ENCODE peak calls at places on chromosomes 2 and 18, in seven cellular contexts. One of them, this sample, is unnamed.

GRCh38 chr2:146370821-146371220 is 1474.0 kb upstream of the ACVR2A start:
- DNase-seq in A549: no peak
- DNase-seq in adrenal gland: no peak
- DNase-seq in esophagus squamous epithelium: no peak
- DNase-seq in sigmoid colon: no peak
- DNase-seq in heart left ventricle: no peak
- DNase-seq in GM12878: no peak
- DNase-seq in this sample: no peak

GRCh38 chr2:82790277-82791021 is 1668.6 kb downstream of the SUCLG1 start:
- DNase-seq in esophagus squamous epithelium: no peak
- DNase-seq in GM12878: no peak
- DNase-seq in heart left ventricle: no peak
- DNase-seq in adrenal gland: no peak
- DNase-seq in A549: no peak
- DNase-seq in sigmoid colon: no peak
- DNase-seq in this sample: peak; percentile 5

GRCh38 chr18:13895505-13896033 is 19.8 kb downstream of the MC2R start:
- DNase-seq in heart left ventricle: no peak
- DNase-seq in esophagus squamous epithelium: no peak
- DNase-seq in adrenal gland: no peak
- DNase-seq in sigmoid colon: no peak
- DNase-seq in A549: no peak
- DNase-seq in GM12878: no peak
- DNase-seq in this sample: no peak

GRCh38 chr2:230660294-230661060 is 52.2 kb upstream of the CAB39 start:
- DNase-seq in heart left ventricle: peak; percentile 76
- DNase-seq in esophagus squamous epithelium: peak; percentile 15
- DNase-seq in GM12878: peak; percentile 79
- DNase-seq in A549: no peak
- DNase-seq in sigmoid colon: peak; percentile 75
- DNase-seq in adrenal gland: peak; percentile 39
- DNase-seq in this sample: no peak

GRCh38 chr2:10289891-10290290 is 12.8 kb upstream of the HPCAL1 start:
- DNase-seq in A549: no peak
- DNase-seq in GM12878: no peak
- DNase-seq in esophagus squamous epithelium: no peak
- DNase-seq in sigmoid colon: no peak
- DNase-seq in heart left ventricle: no peak
- DNase-seq in adrenal gland: no peak
- DNase-seq in this sample: peak; percentile 84

GRCh38 chr2:218039171-218039570 is 29.9 kb upstream of the RUFY4 start:
- DNase-seq in GM12878: no peak
- DNase-seq in esophagus squamous epithelium: no peak
- DNase-seq in adrenal gland: no peak
- DNase-seq in A549: no peak
- DNase-seq in heart left ventricle: no peak
- DNase-seq in sigmoid colon: no peak
- DNase-seq in this sample: no peak

GRCh38 chr18:9218052-9218451 is 81.5 kb downstream of the ANKRD12 start:
- DNase-seq in heart left ventricle: no peak
- DNase-seq in adrenal gland: no peak
- DNase-seq in sigmoid colon: no peak
- DNase-seq in esophagus squamous epithelium: no peak
- DNase-seq in GM12878: no peak
- DNase-seq in A549: no peak
- DNase-seq in this sample: no peak

GRCh38 chr2:29262681-29263260 is 147.6 kb downstream of the CLIP4 start:
- DNase-seq in esophagus squamous epithelium: no peak
- DNase-seq in heart left ventricle: no peak
- DNase-seq in sigmoid colon: peak; percentile 14
- DNase-seq in adrenal gland: no peak
- DNase-seq in GM12878: no peak
- DNase-seq in A549: no peak
- DNase-seq in this sample: no peak

GRCh38 chr18:27030403-27030802 is 154.7 kb downstream of the CHST9 start:
- DNase-seq in adrenal gland: no peak
- DNase-seq in heart left ventricle: no peak
- DNase-seq in A549: no peak
- DNase-seq in GM12878: no peak
- DNase-seq in esophagus squamous epithelium: no peak
- DNase-seq in sigmoid colon: no peak
- DNase-seq in this sample: no peak

DNA sequence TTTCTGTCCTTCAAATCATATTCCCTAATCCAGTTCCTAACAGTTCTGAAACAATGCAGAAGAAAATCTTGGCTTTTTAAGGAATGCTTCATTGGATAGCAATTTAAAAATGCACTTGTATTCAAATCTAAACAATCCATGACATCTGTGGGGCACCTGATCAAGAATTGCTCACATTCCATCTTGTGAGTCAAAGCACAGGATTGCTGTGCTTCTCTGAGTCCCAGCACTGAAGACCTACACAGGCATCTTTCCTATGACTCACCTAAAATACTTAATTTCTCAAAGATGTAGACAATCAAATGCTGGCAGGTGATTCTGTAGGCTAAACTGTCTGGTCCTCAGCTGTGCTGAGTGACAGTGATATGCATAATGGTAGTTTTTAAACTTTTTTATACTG is 10.1 kb upstream of the ATP8B1 start:
- DNase-seq in heart left ventricle: no peak
- DNase-seq in adrenal gland: no peak
- DNase-seq in GM12878: no peak
- DNase-seq in esophagus squamous epithelium: no peak
- DNase-seq in A549: peak; percentile 44
- DNase-seq in sigmoid colon: no peak
- DNase-seq in this sample: peak; percentile 47
- TF ChIP-seq POLR2A in heart left ventricle: no peak
- TF ChIP-seq POLR2A in adrenal gland: no peak
- TF ChIP-seq POLR2A in GM12878: no peak
- TF ChIP-seq POLR2A in esophagus squamous epithelium: no peak
- TF ChIP-seq POLR2A in A549: no peak
- TF ChIP-seq POLR2A in sigmoid colon: no peak
- TF ChIP-seq POLR2A in this sample: no peak

DNA sequence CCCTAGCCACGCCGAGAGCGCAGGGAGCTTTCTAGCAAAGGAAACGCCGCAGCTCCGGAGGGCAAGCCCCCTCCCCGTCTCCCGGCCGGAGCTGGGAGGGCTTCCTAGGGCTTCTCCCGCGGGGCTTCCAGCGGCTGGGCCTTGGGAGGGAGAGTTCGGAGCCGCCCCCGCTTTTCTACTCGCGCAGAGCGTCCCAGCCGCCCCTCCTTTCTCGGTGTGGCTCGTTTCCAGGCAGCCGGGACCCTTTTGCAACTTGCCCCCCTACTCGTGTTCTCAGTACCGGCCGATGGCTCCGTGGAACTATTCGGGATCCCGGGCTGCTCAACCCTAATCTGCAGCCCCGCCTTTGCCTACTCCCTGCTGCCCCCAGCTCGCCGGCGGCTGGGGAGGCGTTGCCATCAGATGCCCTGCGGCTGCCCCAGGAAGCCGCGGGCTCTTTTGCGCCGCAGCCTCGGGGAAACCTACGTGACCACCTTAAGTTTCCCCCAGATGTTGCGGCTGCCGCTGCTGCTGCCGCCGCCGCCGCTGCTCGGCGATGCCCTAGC is 1.5 kb upstream of the NR4A2 start:
- DNase-seq in GM12878: no peak
- DNase-seq in A549: no peak
- DNase-seq in heart left ventricle: peak; percentile 89
- DNase-seq in sigmoid colon: peak; percentile 89
- DNase-seq in esophagus squamous epithelium: peak; percentile 40
- DNase-seq in adrenal gland: peak; percentile 65
- DNase-seq in this sample: peak; percentile 35
- TF ChIP-seq POLR2A in GM12878: peak; percentile 68
- TF ChIP-seq POLR2A in A549: no peak
- TF ChIP-seq POLR2A in heart left ventricle: no peak
- TF ChIP-seq POLR2A in sigmoid colon: peak; percentile 38
- TF ChIP-seq POLR2A in esophagus squamous epithelium: peak; percentile 43
- TF ChIP-seq POLR2A in adrenal gland: peak; percentile 2
- TF ChIP-seq POLR2A in this sample: peak; percentile 29

DNA sequence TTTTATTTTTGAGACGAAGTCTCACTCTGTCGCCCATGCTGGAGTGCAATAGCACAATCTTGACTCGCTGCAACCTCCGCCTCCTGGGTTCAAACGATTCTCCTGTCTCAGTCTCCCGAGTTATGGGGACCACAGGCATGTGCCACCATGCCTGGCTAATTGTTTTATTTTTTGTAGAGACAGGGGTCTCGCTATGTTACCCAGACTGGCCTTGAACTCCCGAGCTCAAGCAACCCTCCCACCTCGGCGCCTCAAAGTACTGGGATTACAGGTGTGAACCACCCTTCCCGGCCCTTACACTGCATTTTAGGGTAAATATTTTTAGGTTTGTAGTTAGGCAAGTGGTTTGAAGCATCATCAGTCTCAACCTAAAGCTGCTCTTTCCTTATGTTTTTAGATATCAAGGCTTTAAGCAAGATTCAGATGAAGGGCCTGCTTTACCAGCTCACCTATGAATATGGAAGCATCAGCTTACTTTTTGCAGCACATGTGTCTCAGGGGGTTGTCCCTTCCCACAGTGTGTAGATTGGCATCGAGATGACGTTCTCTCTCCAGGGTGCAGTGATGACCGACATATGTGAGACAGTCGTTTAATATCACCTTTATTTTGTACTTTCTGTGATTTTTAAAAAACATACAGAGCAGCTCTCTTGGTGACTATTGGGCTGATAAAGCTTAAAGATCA is 47.2 kb downstream of the ATIC start:
- DNase-seq in A549: no peak
- DNase-seq in adrenal gland: no peak
- DNase-seq in heart left ventricle: no peak
- DNase-seq in esophagus squamous epithelium: no peak
- DNase-seq in sigmoid colon: no peak
- DNase-seq in GM12878: no peak
- DNase-seq in this sample: no peak
- TF ChIP-seq POLR2A in A549: no peak
- TF ChIP-seq POLR2A in adrenal gland: no peak
- TF ChIP-seq POLR2A in heart left ventricle: no peak
- TF ChIP-seq POLR2A in esophagus squamous epithelium: no peak
- TF ChIP-seq POLR2A in sigmoid colon: no peak
- TF ChIP-seq POLR2A in GM12878: no peak
- TF ChIP-seq POLR2A in this sample: no peak

GRCh38 chr2:134275058-134275862 is 21.4 kb downstream of the MGAT5 start:
- DNase-seq in heart left ventricle: no peak
- DNase-seq in A549: no peak
- DNase-seq in esophagus squamous epithelium: no peak
- DNase-seq in sigmoid colon: no peak
- DNase-seq in adrenal gland: no peak
- DNase-seq in GM12878: peak; percentile 95
- DNase-seq in this sample: no peak
- TF ChIP-seq POLR2A in heart left ventricle: no peak
- TF ChIP-seq POLR2A in A549: no peak
- TF ChIP-seq POLR2A in esophagus squamous epithelium: no peak
- TF ChIP-seq POLR2A in sigmoid colon: no peak
- TF ChIP-seq POLR2A in adrenal gland: no peak
- TF ChIP-seq POLR2A in GM12878: no peak
- TF ChIP-seq POLR2A in this sample: no peak

GRCh38 chr2:226320073-226320948 is 479.3 kb downstream of the IRS1 start:
- DNase-seq in GM12878: no peak
- DNase-seq in adrenal gland: no peak
- DNase-seq in sigmoid colon: no peak
- DNase-seq in A549: no peak
- DNase-seq in heart left ventricle: no peak
- DNase-seq in esophagus squamous epithelium: no peak
- DNase-seq in this sample: no peak

GRCh38 chr2:226329180-226329579 is 470.4 kb downstream of the IRS1 start:
- DNase-seq in heart left ventricle: no peak
- DNase-seq in adrenal gland: no peak
- DNase-seq in esophagus squamous epithelium: no peak
- DNase-seq in sigmoid colon: no peak
- DNase-seq in GM12878: no peak
- DNase-seq in A549: no peak
- DNase-seq in this sample: no peak

GRCh38 chr2:226327830-226328229 is 471.8 kb downstream of the IRS1 start:
- DNase-seq in esophagus squamous epithelium: no peak
- DNase-seq in GM12878: no peak
- DNase-seq in A549: no peak
- DNase-seq in sigmoid colon: no peak
- DNase-seq in adrenal gland: no peak
- DNase-seq in heart left ventricle: no peak
- DNase-seq in this sample: no peak

GRCh38 chr2:226330206-226330605 is 469.4 kb downstream of the IRS1 start:
- DNase-seq in adrenal gland: no peak
- DNase-seq in heart left ventricle: no peak
- DNase-seq in A549: no peak
- DNase-seq in GM12878: no peak
- DNase-seq in esophagus squamous epithelium: no peak
- DNase-seq in sigmoid colon: no peak
- DNase-seq in this sample: no peak

DNA sequence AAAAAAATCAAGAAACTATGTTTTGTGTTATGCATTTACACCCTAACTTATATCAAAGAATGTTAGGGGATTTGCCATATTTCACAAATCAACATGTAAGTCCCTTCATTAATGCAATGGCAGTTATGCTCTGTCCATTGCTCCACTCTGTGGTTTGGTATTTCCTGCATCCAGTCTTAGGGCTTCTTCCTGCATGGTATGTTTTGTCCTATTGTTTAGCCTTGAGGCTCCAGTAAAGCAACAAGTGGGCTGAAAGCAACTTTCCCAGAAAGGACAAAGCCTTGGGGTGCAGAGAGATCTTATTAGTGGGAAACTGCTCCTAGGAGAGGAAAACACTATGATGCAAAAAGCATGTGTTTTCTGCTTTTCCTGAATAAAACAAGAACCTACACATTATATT is 474.1 kb downstream of the IRS1 start:
- DNase-seq in adrenal gland: no peak
- DNase-seq in sigmoid colon: no peak
- DNase-seq in esophagus squamous epithelium: no peak
- DNase-seq in GM12878: no peak
- DNase-seq in A549: no peak
- DNase-seq in heart left ventricle: no peak
- DNase-seq in this sample: no peak
- TF ChIP-seq POLR2A in adrenal gland: no peak
- TF ChIP-seq POLR2A in sigmoid colon: no peak
- TF ChIP-seq POLR2A in esophagus squamous epithelium: no peak
- TF ChIP-seq POLR2A in GM12878: no peak
- TF ChIP-seq POLR2A in A549: no peak
- TF ChIP-seq POLR2A in heart left ventricle: no peak
- TF ChIP-seq POLR2A in this sample: no peak

This sample was measured in H54.